ENCODE peak calls at places on chromosome 7, in ten cellular contexts. Y is GM23338, A is endothelial cell of umbilical vein, W is IMR-90, X is A673, L is endodermal cell, I is PC-3, Z is BE2C, K is transverse colon, N is heart right ventricle. S is an unnamed sample. For H3K36me3, the result is how much of the 10 kb centered on the place peaks cover.

GRCh38 chr7:5578441-5579024 is 154.9 kb upstream of the TNRC18 start:
- DNase-seq in Y (no peak), A (no peak), W (no peak), X (no peak), L (no peak), I (no peak), Z (no peak), K (no peak), N (no peak), S (no peak)

GRCh38 chr7:80480566-80480965 is 31.3 kb downstream of the GNAT3 start:
- DNase-seq in Y (no peak), A (no peak), W (peak), X (no peak), L (no peak), I (no peak), Z (no peak), K (no peak), N (no peak), S (no peak)

GRCh38 chr7:43737467-43738127 is 8.3 kb upstream of the COA1 start:
- DNase-seq in Y (no peak), A (no peak), W (no peak), X (no peak), L (no peak), I (no peak), Z (no peak), K (no peak), N (no peak), S (no peak)

GRCh38 chr7:130430841-130431713 is 9.7 kb downstream of the CEP41 start:
- DNase-seq in Y (no peak), A (peak), W (peak), X (no peak), L (no peak), I (no peak), Z (no peak), K (no peak), N (peak), S (no peak)

GRCh38 chr7:39413866-39414668 is 152.1 kb upstream of the YAE1 start:
- DNase-seq in Y (peak), A (peak), W (peak), X (peak), L (peak), I (peak), Z (peak), K (peak), N (peak), S (no peak)

GRCh38 chr7:132030883-132031282 is 474.5 kb upstream of the PODXL start:
- DNase-seq in Y (no peak), A (no peak), W (no peak), X (no peak), L (no peak), I (peak), Z (no peak), K (no peak), N (no peak), S (no peak)

GRCh38 chr7:50209461-50210161 is 94.9 kb upstream of the IKZF1 start:
- DNase-seq in Y (no peak), A (no peak), W (no peak), X (no peak), L (peak), I (no peak), Z (no peak), K (no peak), N (no peak), S (no peak)

GRCh38 chr7:155972247-155972646 is 160.0 kb upstream of the SHH start:
- DNase-seq in Y (no peak), A (no peak), W (no peak), X (no peak), L (no peak), I (no peak), Z (no peak), K (no peak), N (no peak), S (no peak)

GRCh38 chr7:145599376-145599775 is 517.2 kb upstream of the CNTNAP2 start:
- DNase-seq in Y (no peak), A (no peak), W (no peak), X (no peak), L (no peak), I (peak), Z (no peak), K (no peak), N (no peak), S (no peak)

GRCh38 chr7:5564894-5565293 is 141.3 kb upstream of the TNRC18 start:
- DNase-seq in Y (peak), A (no peak), W (no peak), X (no peak), L (no peak), I (no peak), Z (no peak), K (no peak), N (no peak), S (no peak)

GRCh38 chr7:23044581-23044980 is 30.7 kb upstream of the HYCC1 start:
- DNase-seq in Y (no peak), A (no peak), W (no peak), X (no peak), L (no peak), I (no peak), Z (no peak), K (no peak), N (no peak), S (no peak)

GRCh38 chr7:105613611-105614330 is 32.5 kb upstream of the EFCAB10 start:
- DNase-seq in Y (no peak), A (no peak), W (no peak), X (no peak), L (peak), I (no peak), Z (no peak), K (no peak), N (no peak), S (no peak)

GRCh38 chr7:11297226-11297625 is 323.6 kb downstream of the PHF14 start:
- DNase-seq in Y (no peak), A (no peak), W (no peak), X (no peak), L (no peak), I (no peak), Z (no peak), K (no peak), N (no peak), S (no peak)

GRCh38 chr7:82549616-82550285 is 106.2 kb upstream of the CACNA2D1 start:
- DNase-seq in Y (no peak), A (no peak), W (no peak), X (peak), L (no peak), I (no peak), Z (no peak), K (no peak), N (no peak), S (no peak)

GRCh38 chr7:124536156-124536762 is 229.3 kb downstream of the GPR37 start:
- DNase-seq in Y (no peak), A (peak), W (peak), X (no peak), L (no peak), I (peak), Z (no peak), K (no peak), N (no peak), S (no peak)

GRCh38 chr7:141444956-141445355 is 106.3 kb upstream of the AGK start:
- DNase-seq in Y (no peak), A (no peak), W (no peak), X (no peak), L (no peak), I (no peak), Z (no peak), K (no peak), N (no peak), S (no peak)

GRCh38 chr7:41045556-41046123 is 657.2 kb downstream of the INHBA start:
- DNase-seq in Y (no peak), A (peak), W (no peak), X (no peak), L (peak), I (peak), Z (no peak), K (peak), N (no peak), S (no peak)

GRCh38 chr7:115417662-115418061 is 495.8 kb downstream of the MDFIC start:
- DNase-seq in Y (peak), A (no peak), W (no peak), X (no peak), L (peak), I (no peak), Z (no peak), K (no peak), N (no peak), S (no peak)

GRCh38 chr7:13742719-13743640 is 246.5 kb downstream of the ETV1 start:
- DNase-seq in Y (peak), A (peak), W (peak), X (peak), L (peak), I (peak), Z (peak), K (peak), N (peak), S (no peak)

GRCh38 chr7:36232971-36233550 is 80.0 kb downstream of the EEPD1 start:
- DNase-seq in Y (no peak), A (no peak), W (peak), X (no peak), L (no peak), I (peak), Z (no peak), K (no peak), N (no peak), S (no peak)

GRCh38 chr7:94055963-94056362 is 51.8 kb upstream of the BET1 start:
- DNase-seq in Y (no peak), A (no peak), W (no peak), X (no peak), L (no peak), I (no peak), Z (no peak), K (no peak), N (no peak), S (no peak)

GRCh38 chr7:135742371-135742770 is 6.2 kb downstream of the FAM180A start:
- DNase-seq in Y (no peak), A (no peak), W (no peak), X (no peak), L (no peak), I (no peak), Z (no peak), K (no peak), N (no peak), S (no peak)

GRCh38 chr7:66013938-66014337 is 31.9 kb upstream of the GUSB start:
- DNase-seq in Y (peak), A (peak), W (peak), X (peak), L (peak), I (peak), Z (peak), K (peak), N (peak), S (peak)

GRCh38 chr7:69893915-69894314 is 295.6 kb downstream of the AUTS2 start:
- DNase-seq in Y (peak), A (no peak), W (no peak), X (peak), L (no peak), I (no peak), Z (no peak), K (no peak), N (no peak), S (no peak)

GRCh38 chr7:102321351-102322201 is 34.7 kb downstream of the SPDYE6 start:
- DNase-seq in Y (peak), A (peak), W (no peak), X (no peak), L (peak), I (no peak), Z (no peak), K (peak), N (no peak), S (no peak)

GRCh38 chr7:155811895-155812761 is at the start of gene SHH:
- DNase-seq in Y (peak), A (peak), W (peak), X (no peak), L (peak), I (no peak), Z (no peak), K (no peak), N (no peak), S (no peak)

GRCh38 chr7:133353775-133354174 is 100.9 kb downstream of the EXOC4 start:
- DNase-seq in Y (no peak), A (no peak), W (no peak), X (no peak), L (no peak), I (no peak), Z (no peak), K (no peak), N (no peak), S (no peak)

GRCh38 chr7:69232445-69233376 is 365.6 kb upstream of the AUTS2 start:
- DNase-seq in Y (peak), A (no peak), W (no peak), X (no peak), L (peak), I (no peak), Z (no peak), K (no peak), N (no peak), S (no peak)

GRCh38 chr7:107809179-107809578 is 6.2 kb upstream of the SLC26A3 start:
- DNase-seq in Y (no peak), A (no peak), W (no peak), X (no peak), L (no peak), I (no peak), Z (no peak), K (no peak), N (no peak), S (no peak)

GRCh38 chr7:98235901-98236300 is 16.1 kb downstream of the TECPR1 start:
- DNase-seq in Y (no peak), A (no peak), W (no peak), X (no peak), L (no peak), I (no peak), Z (no peak), K (no peak), N (no peak), S (no peak)

GRCh38 chr7:98240961-98241673 is 10.9 kb downstream of the TECPR1 start:
- DNase-seq in Y (peak), A (peak), W (peak), X (no peak), L (peak), I (peak), Z (peak), K (peak), N (peak), S (no peak)

GRCh38 chr7:98238976-98239375 is 13.1 kb downstream of the TECPR1 start:
- DNase-seq in Y (no peak), A (no peak), W (peak), X (no peak), L (no peak), I (no peak), Z (no peak), K (no peak), N (no peak), S (no peak)

GRCh38 chr7:98236366-98237185 is 15.5 kb downstream of the TECPR1 start:
- DNase-seq in Y (no peak), A (no peak), W (no peak), X (no peak), L (no peak), I (no peak), Z (no peak), K (no peak), N (no peak), S (no peak)

DNA sequence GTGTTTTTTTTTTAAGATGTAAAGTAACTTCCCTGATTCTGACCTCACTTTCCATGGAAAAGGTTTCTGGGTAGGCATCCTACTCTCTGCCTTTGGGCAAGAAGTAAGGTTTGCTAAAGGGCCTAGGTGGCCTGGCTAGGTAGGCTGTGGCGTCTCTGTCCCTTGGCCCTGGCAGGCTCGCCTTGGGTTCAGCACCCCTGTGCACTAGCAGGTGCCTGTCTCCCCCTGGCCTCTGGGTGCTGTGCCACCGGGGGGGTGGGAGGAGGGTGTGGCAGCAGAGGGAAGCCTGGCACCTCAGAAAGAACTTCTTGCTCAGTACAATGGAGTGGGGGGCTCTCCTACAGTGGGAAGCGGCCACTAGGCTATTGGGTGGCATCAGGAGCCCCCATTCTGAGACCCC is 14.0 kb downstream of the TECPR1 start:
- DNase-seq in Y (no peak), A (no peak), W (no peak), X (no peak), L (no peak), I (no peak), Z (no peak), K (no peak), N (no peak), S (no peak)
- H3K36me3 ChIP-seq in Y (under half), A (under half), W (under half), X (under half), L (under half), I (under half), Z (under half), K (under half), N (half or more), S (under half)

GRCh38 chr7:18772567-18772965 is 277.0 kb downstream of the HDAC9 start:
- DNase-seq in Y (no peak), A (no peak), W (no peak), X (no peak), L (no peak), I (no peak), Z (no peak), K (no peak), N (no peak), S (no peak)

GRCh38 chr7:18770154-18770807 is 274.7 kb downstream of the HDAC9 start:
- DNase-seq in Y (no peak), A (peak), W (peak), X (no peak), L (no peak), I (peak), Z (no peak), K (no peak), N (no peak), S (no peak)

GRCh38 chr7:18768256-18768655 is 272.7 kb downstream of the HDAC9 start:
- DNase-seq in Y (no peak), A (no peak), W (peak), X (no peak), L (no peak), I (no peak), Z (no peak), K (no peak), N (no peak), S (no peak)

GRCh38 chr7:18771834-18772566 is 276.5 kb downstream of the HDAC9 start:
- DNase-seq in Y (no peak), A (no peak), W (no peak), X (no peak), L (no peak), I (no peak), Z (no peak), K (no peak), N (no peak), S (no peak)

GRCh38 chr7:18770852-18771251 is 275.3 kb downstream of the HDAC9 start:
- DNase-seq in Y (no peak), A (no peak), W (no peak), X (no peak), L (peak), I (peak), Z (no peak), K (no peak), N (no peak), S (no peak)
- TF ChIP-seq CTCF in Y (no peak), A (no peak), W (no peak), X (no peak), L (no peak), I (no peak), Z (no peak), K (no peak), N (no peak), S (no peak)

GRCh38 chr7:113086928-113087277 is 276 bp upstream of the GPR85 start:
- DNase-seq in Y (no peak), A (peak), W (no peak), X (no peak), L (no peak), I (no peak), Z (no peak), K (no peak), N (no peak), S (no peak)

GRCh38 chr7:113084499-113085172 is 2.0 kb downstream of the GPR85 start:
- DNase-seq in Y (no peak), A (no peak), W (no peak), X (no peak), L (no peak), I (no peak), Z (no peak), K (no peak), N (no peak), S (no peak)

GRCh38 chr7:113086431-113086888 is at the start of gene GPR85:
- DNase-seq in Y (peak), A (peak), W (peak), X (peak), L (peak), I (no peak), Z (peak), K (peak), N (peak), S (peak)

GRCh38 chr7:113087278-113087998 is 811 bp upstream of the GPR85 start:
- DNase-seq in Y (peak), A (peak), W (peak), X (peak), L (no peak), I (peak), Z (peak), K (no peak), N (no peak), S (peak)

GRCh38 chr7:113085781-113086390 is 741 bp downstream of the GPR85 start:
- DNase-seq in Y (peak), A (peak), W (peak), X (no peak), L (no peak), I (no peak), Z (no peak), K (no peak), N (no peak), S (no peak)
- H3K4me3 ChIP-seq in Y (peak), A (peak), W (peak), X (no peak), L (no peak), I (peak), Z (peak), K (no peak), N (peak), S (peak)

GRCh38 chr7:101248276-101248675 is 3.4 kb upstream of the FIS1 start:
- DNase-seq in Y (no peak), A (no peak), W (no peak), X (no peak), L (no peak), I (no peak), Z (no peak), K (no peak), N (no peak), S (no peak)
- H3K36me3 ChIP-seq in Y (under half), A (under half), W (under half), X (under half), L (under half), I (under half), Z (under half), K (under half), N (under half), S (under half)

DNA sequence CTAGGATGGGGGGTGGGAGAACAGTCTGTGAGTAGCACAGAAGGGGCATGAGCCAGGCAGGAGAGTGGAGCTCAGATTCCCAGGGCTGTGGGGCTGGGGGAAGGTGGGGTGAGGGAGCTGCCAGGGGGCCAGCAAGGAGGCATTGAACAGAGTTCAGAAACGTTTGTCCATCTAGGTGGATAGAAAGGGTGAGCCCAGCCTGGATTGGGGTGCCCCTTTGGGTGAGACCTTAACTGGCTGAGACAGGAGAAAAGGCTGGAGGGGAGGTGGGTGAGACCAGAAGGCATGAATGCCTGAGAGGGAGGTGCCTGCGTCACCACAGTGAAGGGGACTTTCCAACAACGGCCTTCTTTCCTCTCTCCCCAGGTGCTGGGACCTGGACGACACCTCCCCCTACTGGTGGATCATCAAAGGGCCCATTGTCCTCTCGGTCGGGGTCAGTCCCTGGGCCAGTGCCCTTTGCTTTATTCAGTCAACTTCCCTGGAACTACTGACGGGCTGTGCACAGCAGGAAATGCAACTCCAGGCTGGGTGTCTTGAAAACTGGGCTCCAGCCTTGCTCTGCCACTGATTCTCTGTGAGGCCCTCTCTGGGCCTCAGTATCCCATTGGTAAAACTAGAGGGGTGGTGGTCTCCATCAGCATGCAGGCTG is 11.0 kb downstream of the GHRHR start:
- DNase-seq in Y (peak), A (peak), W (peak), X (peak), L (peak), I (peak), Z (peak), K (peak), N (peak), S (peak)
- TF ChIP-seq CTCF in Y (peak), A (peak), W (peak), X (peak), L (peak), I (peak), Z (peak), K (peak), N (peak), S (peak)

GRCh38 chr7:152867482-152867833 is 107.9 kb downstream of the ACTR3B start:
- DNase-seq in Y (no peak), A (no peak), W (no peak), X (no peak), L (no peak), I (no peak), Z (no peak), K (no peak), N (no peak), S (no peak)
- H3K4me3 ChIP-seq in Y (no peak), A (no peak), W (no peak), X (no peak), L (no peak), I (no peak), Z (no peak), K (no peak), N (no peak), S (no peak)

S was measured in uterus.